ENCODE peak calls at places on chromosomes 13 and 19, in eight cellular contexts. One of them, this sample, is unnamed.

GRCh38 chr13:113091211-113091771 is 14.3 kb upstream of the F7 start:
- DNase-seq in skeletal muscle cell: no peak
- DNase-seq in GM23248: no peak
- DNase-seq in right cardiac atrium: peak; percentile 6
- DNase-seq in WERI-Rb-1: no peak
- DNase-seq in OCI-LY7: no peak
- DNase-seq in fibroblast of pulmonary artery: no peak
- DNase-seq in neural progenitor cell: no peak
- DNase-seq in this sample: no peak

GRCh38 chr19:9885077-9885552 is 50.0 kb downstream of the PIN1 start:
- DNase-seq in fibroblast of pulmonary artery: peak; percentile 53
- DNase-seq in neural progenitor cell: no peak
- DNase-seq in GM23248: peak; percentile 73
- DNase-seq in right cardiac atrium: peak; percentile 70
- DNase-seq in WERI-Rb-1: no peak
- DNase-seq in OCI-LY7: no peak
- DNase-seq in skeletal muscle cell: peak; percentile 33
- DNase-seq in this sample: no peak

GRCh38 chr13:35354882-35355281 is 121.6 kb downstream of the MAB21L1 start:
- DNase-seq in right cardiac atrium: no peak
- DNase-seq in skeletal muscle cell: no peak
- DNase-seq in WERI-Rb-1: no peak
- DNase-seq in neural progenitor cell: no peak
- DNase-seq in OCI-LY7: no peak
- DNase-seq in fibroblast of pulmonary artery: no peak
- DNase-seq in GM23248: no peak
- DNase-seq in this sample: no peak

GRCh38 chr13:19089315-19089714 is 92.3 kb downstream of the TUBA3C start:
- DNase-seq in fibroblast of pulmonary artery: no peak
- DNase-seq in WERI-Rb-1: peak; percentile 30
- DNase-seq in OCI-LY7: no peak
- DNase-seq in right cardiac atrium: no peak
- DNase-seq in neural progenitor cell: no peak
- DNase-seq in skeletal muscle cell: no peak
- DNase-seq in GM23248: no peak
- DNase-seq in this sample: no peak

GRCh38 chr19:48445256-48445605 is 552 bp upstream of the GRWD1 start:
- DNase-seq in skeletal muscle cell: peak; percentile 85
- DNase-seq in OCI-LY7: no peak
- DNase-seq in neural progenitor cell: peak; percentile 83
- DNase-seq in GM23248: peak; percentile 97
- DNase-seq in WERI-Rb-1: peak; percentile 67
- DNase-seq in right cardiac atrium: no peak
- DNase-seq in fibroblast of pulmonary artery: peak; percentile 94
- DNase-seq in this sample: peak; percentile 12

GRCh38 chr13:74641586-74641985 is 507.4 kb upstream of the KLF12 start:
- DNase-seq in skeletal muscle cell: peak; percentile 52
- DNase-seq in OCI-LY7: no peak
- DNase-seq in neural progenitor cell: no peak
- DNase-seq in fibroblast of pulmonary artery: peak; percentile 14
- DNase-seq in GM23248: peak; percentile 95
- DNase-seq in WERI-Rb-1: no peak
- DNase-seq in right cardiac atrium: no peak
- DNase-seq in this sample: no peak

GRCh38 chr19:56111601-56112312 is 9.3 kb downstream of the ZNF787 start:
- DNase-seq in skeletal muscle cell: no peak
- DNase-seq in fibroblast of pulmonary artery: no peak
- DNase-seq in right cardiac atrium: peak; percentile 57
- DNase-seq in GM23248: no peak
- DNase-seq in OCI-LY7: no peak
- DNase-seq in neural progenitor cell: peak; percentile 37
- DNase-seq in WERI-Rb-1: no peak
- DNase-seq in this sample: no peak

GRCh38 chr19:32864318-32865007 is 5.1 kb downstream of the SLC7A9 start:
- DNase-seq in GM23248: no peak
- DNase-seq in skeletal muscle cell: no peak
- DNase-seq in OCI-LY7: no peak
- DNase-seq in fibroblast of pulmonary artery: no peak
- DNase-seq in neural progenitor cell: no peak
- DNase-seq in right cardiac atrium: no peak
- DNase-seq in WERI-Rb-1: no peak
- DNase-seq in this sample: no peak

GRCh38 chr19:39174558-39175544 is 21.9 kb upstream of the NCCRP1 start:
- DNase-seq in neural progenitor cell: no peak
- DNase-seq in fibroblast of pulmonary artery: no peak
- DNase-seq in right cardiac atrium: no peak
- DNase-seq in OCI-LY7: no peak
- DNase-seq in GM23248: no peak
- DNase-seq in skeletal muscle cell: no peak
- DNase-seq in WERI-Rb-1: peak; percentile 23
- DNase-seq in this sample: no peak

GRCh38 chr19:30851646-30852045 is 479.5 kb downstream of the ZNF536 start:
- DNase-seq in GM23248: no peak
- DNase-seq in neural progenitor cell: no peak
- DNase-seq in right cardiac atrium: no peak
- DNase-seq in WERI-Rb-1: no peak
- DNase-seq in skeletal muscle cell: no peak
- DNase-seq in fibroblast of pulmonary artery: no peak
- DNase-seq in OCI-LY7: no peak
- DNase-seq in this sample: no peak

GRCh38 chr13:113883314-113883811 is 19.5 kb upstream of the GAS6 start:
- DNase-seq in fibroblast of pulmonary artery: no peak
- DNase-seq in skeletal muscle cell: no peak
- DNase-seq in GM23248: no peak
- DNase-seq in WERI-Rb-1: no peak
- DNase-seq in OCI-LY7: no peak
- DNase-seq in right cardiac atrium: no peak
- DNase-seq in neural progenitor cell: no peak
- DNase-seq in this sample: no peak

GRCh38 chr13:32669030-32669646 is 82.9 kb downstream of the PDS5B start:
- DNase-seq in WERI-Rb-1: no peak
- DNase-seq in OCI-LY7: peak; percentile 79
- DNase-seq in skeletal muscle cell: no peak
- DNase-seq in right cardiac atrium: no peak
- DNase-seq in fibroblast of pulmonary artery: peak; percentile 76
- DNase-seq in neural progenitor cell: peak; percentile 76
- DNase-seq in GM23248: peak; percentile 78
- DNase-seq in this sample: no peak

GRCh38 chr19:35033067-35034004 is 3.1 kb downstream of the SCN1B start:
- DNase-seq in WERI-Rb-1: peak; percentile 79
- DNase-seq in skeletal muscle cell: no peak
- DNase-seq in right cardiac atrium: no peak
- DNase-seq in OCI-LY7: no peak
- DNase-seq in neural progenitor cell: no peak
- DNase-seq in fibroblast of pulmonary artery: no peak
- DNase-seq in GM23248: no peak
- DNase-seq in this sample: no peak

GRCh38 chr13:33953203-33953602 is 135.3 kb downstream of the RFC3 start:
- DNase-seq in WERI-Rb-1: no peak
- DNase-seq in GM23248: peak; percentile 84
- DNase-seq in skeletal muscle cell: peak; percentile 17
- DNase-seq in right cardiac atrium: no peak
- DNase-seq in OCI-LY7: no peak
- DNase-seq in fibroblast of pulmonary artery: peak; percentile 71
- DNase-seq in neural progenitor cell: no peak
- DNase-seq in this sample: no peak

GRCh38 chr13:48950507-48950886 is 25.2 kb upstream of the FNDC3A start:
- DNase-seq in WERI-Rb-1: no peak
- DNase-seq in GM23248: peak; percentile 28
- DNase-seq in neural progenitor cell: no peak
- DNase-seq in right cardiac atrium: no peak
- DNase-seq in fibroblast of pulmonary artery: no peak
- DNase-seq in OCI-LY7: no peak
- DNase-seq in skeletal muscle cell: no peak
- DNase-seq in this sample: no peak

GRCh38 chr19:28847468-28847867 is 365.5 kb downstream of the UQCRFS1 start:
- DNase-seq in skeletal muscle cell: peak; percentile 38
- DNase-seq in fibroblast of pulmonary artery: no peak
- DNase-seq in neural progenitor cell: no peak
- DNase-seq in right cardiac atrium: no peak
- DNase-seq in WERI-Rb-1: no peak
- DNase-seq in GM23248: peak; percentile 69
- DNase-seq in OCI-LY7: no peak
- DNase-seq in this sample: no peak

GRCh38 chr19:14418743-14419037 is 451 bp downstream of the DDX39A start:
- DNase-seq in WERI-Rb-1: no peak
- DNase-seq in fibroblast of pulmonary artery: peak; percentile 21
- DNase-seq in OCI-LY7: no peak
- DNase-seq in GM23248: peak; percentile 40
- DNase-seq in right cardiac atrium: no peak
- DNase-seq in neural progenitor cell: no peak
- DNase-seq in skeletal muscle cell: no peak
- DNase-seq in this sample: no peak

GRCh38 chr19:54121259-54121658 is 5.7 kb downstream of the PRPF31 start:
- DNase-seq in right cardiac atrium: no peak
- DNase-seq in fibroblast of pulmonary artery: no peak
- DNase-seq in WERI-Rb-1: no peak
- DNase-seq in GM23248: no peak
- DNase-seq in neural progenitor cell: no peak
- DNase-seq in OCI-LY7: no peak
- DNase-seq in skeletal muscle cell: no peak
- DNase-seq in this sample: no peak

GRCh38 chr13:32164622-32165268 is 133.2 kb downstream of the FRY start:
- DNase-seq in GM23248: peak; percentile 76
- DNase-seq in fibroblast of pulmonary artery: peak; percentile 82
- DNase-seq in OCI-LY7: peak; percentile 69
- DNase-seq in skeletal muscle cell: peak; percentile 28
- DNase-seq in WERI-Rb-1: peak; percentile 70
- DNase-seq in neural progenitor cell: peak; percentile 81
- DNase-seq in right cardiac atrium: peak; percentile 13
- DNase-seq in this sample: no peak

GRCh38 chr19:19074172-19074905 is 10.5 kb downstream of the SLC25A42 start:
- DNase-seq in right cardiac atrium: no peak
- DNase-seq in fibroblast of pulmonary artery: no peak
- DNase-seq in GM23248: no peak
- DNase-seq in neural progenitor cell: no peak
- DNase-seq in OCI-LY7: no peak
- DNase-seq in skeletal muscle cell: no peak
- DNase-seq in WERI-Rb-1: no peak
- DNase-seq in this sample: no peak
- H3K4me3 ChIP-seq in right cardiac atrium: no peak overlapping the region
- H3K4me3 ChIP-seq in fibroblast of pulmonary artery: no peak overlapping the region
- H3K4me3 ChIP-seq in GM23248: no peak overlapping the region
- H3K4me3 ChIP-seq in neural progenitor cell: no peak overlapping the region
- H3K4me3 ChIP-seq in OCI-LY7: no peak overlapping the region
- H3K4me3 ChIP-seq in skeletal muscle cell: no peak overlapping the region
- H3K4me3 ChIP-seq in WERI-Rb-1: no peak overlapping the region
- H3K4me3 ChIP-seq in this sample: no peak overlapping the region

GRCh38 chr19:50003810-50004419 is 21.3 kb downstream of the VRK3 start:
- DNase-seq in WERI-Rb-1: no peak
- DNase-seq in right cardiac atrium: peak; percentile 64
- DNase-seq in OCI-LY7: no peak
- DNase-seq in skeletal muscle cell: peak; percentile 74
- DNase-seq in GM23248: peak; percentile 98
- DNase-seq in neural progenitor cell: no peak
- DNase-seq in fibroblast of pulmonary artery: peak; percentile 95
- DNase-seq in this sample: no peak
- H3K4me3 ChIP-seq in WERI-Rb-1: no peak overlapping the region
- H3K4me3 ChIP-seq in right cardiac atrium: no peak overlapping the region
- H3K4me3 ChIP-seq in OCI-LY7: no peak overlapping the region
- H3K4me3 ChIP-seq in skeletal muscle cell: no peak overlapping the region
- H3K4me3 ChIP-seq in GM23248: peak overlapping the region; percentile 49
- H3K4me3 ChIP-seq in neural progenitor cell: no peak overlapping the region
- H3K4me3 ChIP-seq in fibroblast of pulmonary artery: no peak overlapping the region
- H3K4me3 ChIP-seq in this sample: no peak overlapping the region

GRCh38 chr19:1026189-1027019 is at the start of gene CNN2:
- DNase-seq in GM23248: peak; percentile 91
- DNase-seq in skeletal muscle cell: no peak
- DNase-seq in WERI-Rb-1: peak; percentile 71
- DNase-seq in fibroblast of pulmonary artery: peak; percentile 81
- DNase-seq in right cardiac atrium: peak; percentile 82
- DNase-seq in OCI-LY7: peak; percentile 76
- DNase-seq in neural progenitor cell: peak; percentile 94
- DNase-seq in this sample: peak; percentile 43
- H3K4me3 ChIP-seq in GM23248: peak within 1 kb of the TSS; percentile 90
- H3K4me3 ChIP-seq in skeletal muscle cell: peak within 1 kb of the TSS; percentile 99
- H3K4me3 ChIP-seq in WERI-Rb-1: peak within 1 kb of the TSS; percentile 73
- H3K4me3 ChIP-seq in fibroblast of pulmonary artery: peak within 1 kb of the TSS; percentile 99
- H3K4me3 ChIP-seq in right cardiac atrium: peak within 1 kb of the TSS; percentile 58
- H3K4me3 ChIP-seq in OCI-LY7: peak within 1 kb of the TSS; percentile 88
- H3K4me3 ChIP-seq in neural progenitor cell: peak within 1 kb of the TSS; percentile 92
- H3K4me3 ChIP-seq in this sample: peak within 1 kb of the TSS; percentile 96

GRCh38 chr19:41194157-41194552 is 1.1 kb downstream of the CYP2S1 start:
- DNase-seq in skeletal muscle cell: no peak
- DNase-seq in OCI-LY7: no peak
- DNase-seq in neural progenitor cell: no peak
- DNase-seq in fibroblast of pulmonary artery: no peak
- DNase-seq in right cardiac atrium: no peak
- DNase-seq in GM23248: no peak
- DNase-seq in WERI-Rb-1: no peak
- DNase-seq in this sample: no peak
- H3K4me3 ChIP-seq in skeletal muscle cell: no peak overlapping the region
- H3K4me3 ChIP-seq in OCI-LY7: no peak overlapping the region
- H3K4me3 ChIP-seq in neural progenitor cell: peak overlapping the region; percentile 78
- H3K4me3 ChIP-seq in fibroblast of pulmonary artery: no peak overlapping the region
- H3K4me3 ChIP-seq in right cardiac atrium: no peak overlapping the region
- H3K4me3 ChIP-seq in GM23248: no peak overlapping the region
- H3K4me3 ChIP-seq in WERI-Rb-1: no peak overlapping the region
- H3K4me3 ChIP-seq in this sample: no peak overlapping the region

GRCh38 chr13:52010890-52011689 is at the start of gene ATP7B:
- DNase-seq in OCI-LY7: peak; percentile 12
- DNase-seq in WERI-Rb-1: peak; percentile 11
- DNase-seq in right cardiac atrium: peak; percentile 34
- DNase-seq in neural progenitor cell: peak; percentile 78
- DNase-seq in GM23248: peak; percentile 42
- DNase-seq in skeletal muscle cell: no peak
- DNase-seq in fibroblast of pulmonary artery: no peak
- DNase-seq in this sample: peak; percentile 1
- H3K4me3 ChIP-seq in OCI-LY7: peak within 1 kb of the TSS; percentile 95
- H3K4me3 ChIP-seq in WERI-Rb-1: peak within 1 kb of the TSS; percentile 81
- H3K4me3 ChIP-seq in right cardiac atrium: peak within 1 kb of the TSS; percentile 57
- H3K4me3 ChIP-seq in neural progenitor cell: peak within 1 kb of the TSS; percentile 92
- H3K4me3 ChIP-seq in GM23248: peak within 1 kb of the TSS; percentile 94
- H3K4me3 ChIP-seq in skeletal muscle cell: peak within 1 kb of the TSS; percentile 97
- H3K4me3 ChIP-seq in fibroblast of pulmonary artery: peak within 1 kb of the TSS; percentile 75
- H3K4me3 ChIP-seq in this sample: peak within 1 kb of the TSS; percentile 94

DNA sequence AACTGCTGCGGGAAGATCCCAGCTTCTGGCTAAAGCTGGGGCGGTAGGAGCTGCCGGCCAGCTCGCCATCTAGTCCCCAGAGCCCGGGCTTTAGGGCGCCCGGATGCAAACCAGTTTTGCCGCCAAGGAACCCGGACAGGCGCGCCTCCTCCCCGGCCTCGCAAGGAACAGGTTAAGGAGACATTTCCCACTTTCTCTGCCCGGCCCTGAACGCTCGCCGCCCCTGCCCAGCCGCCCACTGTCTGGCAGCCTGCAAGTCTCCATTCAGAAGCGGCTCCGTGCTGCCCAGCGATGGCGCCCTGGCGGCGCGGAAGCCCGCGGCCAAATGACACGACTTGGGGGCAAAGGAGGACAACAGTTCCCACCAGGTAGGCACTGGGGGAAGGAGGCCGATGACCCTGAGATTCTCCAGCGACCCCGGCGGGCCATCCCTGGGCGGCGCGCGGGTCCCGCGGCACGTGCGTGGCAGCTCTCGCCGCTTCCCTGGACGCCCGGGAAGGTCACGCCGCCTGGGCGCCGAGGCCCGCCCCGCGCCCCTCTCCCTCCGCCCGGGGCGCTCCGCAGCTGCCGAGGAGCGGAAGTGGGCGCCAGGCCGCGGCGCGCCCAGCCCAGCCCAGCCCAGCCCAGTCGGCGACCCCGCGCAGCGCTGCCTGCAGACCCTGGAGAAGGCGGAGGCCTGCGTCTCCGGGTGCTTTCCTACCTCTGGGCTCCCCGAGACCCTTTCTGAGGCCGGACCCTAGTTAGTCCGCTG is 42.2 kb upstream of the HNRNPA1L2 start:
- DNase-seq in skeletal muscle cell: no peak
- DNase-seq in fibroblast of pulmonary artery: peak; percentile 3
- DNase-seq in GM23248: peak; percentile 67
- DNase-seq in OCI-LY7: peak; percentile 10
- DNase-seq in WERI-Rb-1: peak; percentile 34
- DNase-seq in right cardiac atrium: peak; percentile 26
- DNase-seq in neural progenitor cell: peak; percentile 71
- DNase-seq in this sample: no peak
- H3K4me3 ChIP-seq in skeletal muscle cell: peak overlapping the region; percentile 67
- H3K4me3 ChIP-seq in fibroblast of pulmonary artery: peak overlapping the region; percentile 50
- H3K4me3 ChIP-seq in GM23248: peak overlapping the region; percentile 77
- H3K4me3 ChIP-seq in OCI-LY7: peak overlapping the region; percentile 60
- H3K4me3 ChIP-seq in WERI-Rb-1: peak overlapping the region; percentile 65
- H3K4me3 ChIP-seq in right cardiac atrium: peak overlapping the region; percentile 30
- H3K4me3 ChIP-seq in neural progenitor cell: peak overlapping the region; percentile 57
- H3K4me3 ChIP-seq in this sample: peak overlapping the region; percentile 50

This sample was measured in effector memory CD4-positive, alpha-beta T cell.